ENCODE peak calls at places on chromosomes 7 and 10, in five cellular contexts. T is endothelial cell, Z is cardiac fibroblast, V is transverse colon, F is A549. S is an unnamed sample.

GRCh38 chr10:89213191-89213808 is 6.2 kb upstream of the CH25H start:
- DNase-seq in T (no peak), Z (peak; percentile 70), V (no peak), F (peak; percentile 42), S (no peak)

GRCh38 chr7:7181519-7182155 is 707 bp upstream of the C1GALT1 start:
- DNase-seq in T (peak; percentile 18), Z (no peak), V (peak; percentile 64), F (peak; percentile 63), S (no peak)

GRCh38 chr7:1486571-1486970 is 17.6 kb downstream of the INTS1 start:
- DNase-seq in T (no peak), Z (no peak), V (no peak), F (no peak), S (no peak)

GRCh38 chr10:15879058-15879457 is 18.8 kb upstream of the MINDY3 start:
- DNase-seq in T (no peak), Z (peak; percentile 62), V (no peak), F (peak; percentile 50), S (no peak)

GRCh38 chr10:43176271-43176670 is 38.0 kb downstream of the CSGALNACT2 start:
- DNase-seq in T (no peak), Z (no peak), V (no peak), F (no peak), S (no peak)

GRCh38 chr7:50246551-50246950 is 58.0 kb upstream of the IKZF1 start:
- DNase-seq in T (no peak), Z (no peak), V (no peak), F (no peak), S (no peak)

GRCh38 chr7:134827889-134828288 is 48.5 kb downstream of the CALD1 start:
- DNase-seq in T (no peak), Z (peak; percentile 96), V (no peak), F (no peak), S (no peak)

GRCh38 chr10:77264107-77264506 is 373.5 kb downstream of the KCNMA1 start:
- DNase-seq in T (no peak), Z (no peak), V (no peak), F (no peak), S (no peak)

GRCh38 chr10:46556515-46557318 is at the start of gene GPRIN2:
- DNase-seq in T (no peak), Z (no peak), V (peak; percentile 83), F (peak; percentile 28), S (no peak)

GRCh38 chr7:149362696-149363095 is 98.2 kb downstream of the ZNF777 start:
- DNase-seq in T (no peak), Z (no peak), V (no peak), F (no peak), S (no peak)

GRCh38 chr10:131089861-131090260 is 221.7 kb downstream of the TCERG1L start:
- DNase-seq in T (no peak), Z (no peak), V (no peak), F (no peak), S (no peak)

GRCh38 chr10:131087464-131088215 is 223.9 kb downstream of the TCERG1L start:
- DNase-seq in T (no peak), Z (no peak), V (no peak), F (no peak), S (no peak)

GRCh38 chr10:131089150-131089549 is 222.4 kb downstream of the TCERG1L start:
- DNase-seq in T (no peak), Z (no peak), V (no peak), F (no peak), S (no peak)

GRCh38 chr10:131086511-131086910 is 225.0 kb downstream of the TCERG1L start:
- DNase-seq in T (no peak), Z (no peak), V (no peak), F (no peak), S (no peak)

DNA sequence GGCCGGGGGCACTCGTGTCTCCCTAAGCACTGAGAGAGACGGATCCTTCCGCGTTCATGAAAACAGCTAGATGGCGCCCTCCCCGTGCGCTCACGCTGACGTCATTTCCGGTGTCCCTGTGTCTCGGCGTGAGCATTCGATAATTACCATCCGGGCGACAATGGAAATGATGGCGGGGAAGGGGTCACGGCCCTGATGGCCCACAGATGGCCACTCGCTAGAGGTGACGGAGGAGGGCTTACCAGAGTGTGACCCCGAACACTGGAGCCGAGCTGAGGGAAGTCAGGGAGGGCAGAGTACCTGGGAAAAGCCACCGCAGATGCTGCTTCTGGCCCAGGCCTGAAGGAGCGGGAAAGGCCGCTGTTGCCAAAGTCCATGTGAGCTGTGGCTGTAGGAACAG is 222.9 kb downstream of the TCERG1L start:
- DNase-seq in T (no peak), Z (no peak), V (no peak), F (no peak), S (no peak)
- TF ChIP-seq CTCF in T (no peak), Z (no peak), V (no peak), F (no peak), S (no peak)

DNA sequence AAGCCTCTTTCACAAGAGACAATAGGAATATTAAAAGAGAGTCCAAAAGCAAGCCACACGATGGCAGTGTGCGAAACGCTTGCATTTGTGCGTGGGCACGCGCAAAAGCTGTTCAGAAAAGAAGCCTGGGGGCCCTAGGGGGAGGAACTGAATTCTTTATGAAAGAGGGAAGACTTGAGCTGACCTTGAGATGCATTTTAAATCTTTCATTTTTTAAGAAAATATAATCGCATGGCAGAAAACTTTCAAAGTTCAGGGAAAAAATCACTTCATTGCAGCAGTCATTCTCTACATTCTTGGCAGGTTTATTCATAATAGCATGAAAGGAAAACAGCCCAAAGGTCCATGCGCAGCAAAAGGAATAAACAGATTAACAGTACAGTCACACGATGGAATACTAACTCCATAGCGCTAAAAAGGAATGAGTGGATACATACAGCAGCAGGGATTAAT is 206.5 kb upstream of the PRKCQ start:
- DNase-seq in T (no peak), Z (peak; percentile 46), V (no peak), F (peak; percentile 46), S (peak; percentile 28)
- TF ChIP-seq CTCF in T (no peak), Z (peak; percentile 26), V (no peak), F (peak; percentile 83), S (peak; percentile 61)

GRCh38 chr7:55250313-55250712 is 114.8 kb upstream of the LANCL2 start:
- DNase-seq in T (peak; percentile 68), Z (peak; percentile 31), V (peak; percentile 36), F (peak; percentile 65), S (no peak)
- TF ChIP-seq CTCF in T (peak; percentile 45), Z (peak; percentile 62), V (peak; percentile 58), F (peak; percentile 56), S (peak; percentile 15)

GRCh38 chr7:157556339-157556944 is 219.6 kb downstream of the DNAJB6 start:
- DNase-seq in T (no peak), Z (no peak), V (no peak), F (no peak), S (no peak)
- TF ChIP-seq CTCF in T (no peak), Z (no peak), V (no peak), F (no peak), S (no peak)

DNA sequence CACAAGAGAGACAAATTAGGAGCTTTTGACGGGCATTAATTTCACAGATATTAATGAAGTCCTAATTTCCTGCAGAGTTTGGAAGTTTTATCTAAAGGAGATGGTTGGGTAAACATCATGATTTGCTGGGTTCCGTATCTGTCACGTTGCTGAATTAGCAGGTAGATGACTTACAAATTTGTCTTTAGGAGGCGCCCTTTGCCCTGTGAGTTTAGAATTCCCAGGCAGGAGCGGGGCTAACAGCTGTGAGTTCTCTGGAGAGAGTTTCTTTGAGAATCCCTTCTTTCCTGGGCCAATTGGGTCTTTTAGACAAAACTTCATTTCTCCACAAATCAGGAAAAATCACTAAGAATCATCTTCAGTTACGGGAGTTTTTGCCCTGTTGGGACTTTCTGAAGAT is 63.8 kb downstream of the PRKCQ start:
- DNase-seq in T (no peak), Z (no peak), V (no peak), F (no peak), S (no peak)
- TF ChIP-seq CTCF in T (no peak), Z (no peak), V (no peak), F (no peak), S (no peak)

DNA sequence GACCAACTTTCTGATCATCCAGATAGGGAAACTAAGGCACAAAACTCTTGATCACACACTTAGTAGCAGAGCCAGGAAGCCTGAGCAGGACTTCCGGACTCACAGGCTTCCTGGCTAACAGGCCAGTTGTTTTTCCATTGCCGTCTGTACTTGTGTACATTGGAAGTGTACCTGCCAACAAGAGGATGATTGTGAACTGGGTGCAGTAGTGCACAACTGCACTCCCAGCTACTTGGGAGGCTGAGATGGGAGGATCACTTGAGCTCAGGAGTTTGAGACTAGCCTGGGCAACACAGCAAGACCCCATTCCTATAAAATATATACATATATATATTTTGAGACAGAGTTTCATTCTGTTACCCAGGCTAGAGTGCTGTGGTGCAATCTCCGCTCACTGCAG is 35.2 kb upstream of the OTUD1 start:
- DNase-seq in T (no peak), Z (no peak), V (no peak), F (no peak), S (no peak)
- TF ChIP-seq CTCF in T (no peak), Z (no peak), V (no peak), F (no peak), S (no peak)

GRCh38 chr7:156766666-156767065 is 126.1 kb downstream of the RNF32 start:
- DNase-seq in T (no peak), Z (no peak), V (no peak), F (no peak), S (no peak)

GRCh38 chr7:156765901-156766656 is 125.5 kb downstream of the RNF32 start:
- DNase-seq in T (no peak), Z (no peak), V (no peak), F (no peak), S (no peak)

GRCh38 chr7:156759579-156760202 is 119.1 kb downstream of the RNF32 start:
- DNase-seq in T (no peak), Z (no peak), V (no peak), F (no peak), S (no peak)

GRCh38 chr7:156764766-156765165 is 124.2 kb downstream of the RNF32 start:
- DNase-seq in T (no peak), Z (no peak), V (no peak), F (no peak), S (no peak)

DNA sequence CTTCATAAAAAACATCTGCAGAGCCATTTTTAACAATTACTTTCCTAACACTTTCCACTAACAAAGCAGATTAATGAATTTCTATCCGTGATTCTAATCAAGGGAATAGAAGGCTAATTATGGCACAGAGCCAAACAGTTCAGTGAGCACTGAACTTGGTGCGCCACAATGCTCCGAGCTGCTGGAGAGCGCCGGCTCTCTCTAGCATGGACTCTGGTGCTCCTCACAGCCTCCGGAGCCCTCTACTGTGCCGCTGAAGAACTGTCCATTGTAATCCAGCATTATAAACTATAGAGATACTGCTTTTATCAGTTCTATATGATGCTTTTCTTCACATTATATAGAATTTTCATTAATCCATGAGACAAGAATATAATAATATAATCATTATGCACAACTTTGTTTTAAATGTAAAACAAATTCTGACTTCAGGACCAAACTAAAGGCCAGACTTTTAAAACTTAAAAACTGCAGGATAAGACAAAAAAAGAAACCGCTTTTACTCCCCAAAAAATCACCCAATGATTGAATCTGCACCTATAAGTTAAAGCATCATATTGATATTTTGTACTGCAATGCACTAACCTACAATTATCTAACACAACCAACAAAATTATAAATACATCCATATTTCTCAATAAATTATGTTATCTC is 123.6 kb downstream of the RNF32 start:
- DNase-seq in T (peak; percentile 50), Z (peak; percentile 82), V (peak; percentile 71), F (peak; percentile 69), S (peak; percentile 37)
- TF ChIP-seq CTCF in T (no peak), Z (peak; percentile 87), V (peak; percentile 65), F (peak; percentile 81), S (peak; percentile 82)

DNA sequence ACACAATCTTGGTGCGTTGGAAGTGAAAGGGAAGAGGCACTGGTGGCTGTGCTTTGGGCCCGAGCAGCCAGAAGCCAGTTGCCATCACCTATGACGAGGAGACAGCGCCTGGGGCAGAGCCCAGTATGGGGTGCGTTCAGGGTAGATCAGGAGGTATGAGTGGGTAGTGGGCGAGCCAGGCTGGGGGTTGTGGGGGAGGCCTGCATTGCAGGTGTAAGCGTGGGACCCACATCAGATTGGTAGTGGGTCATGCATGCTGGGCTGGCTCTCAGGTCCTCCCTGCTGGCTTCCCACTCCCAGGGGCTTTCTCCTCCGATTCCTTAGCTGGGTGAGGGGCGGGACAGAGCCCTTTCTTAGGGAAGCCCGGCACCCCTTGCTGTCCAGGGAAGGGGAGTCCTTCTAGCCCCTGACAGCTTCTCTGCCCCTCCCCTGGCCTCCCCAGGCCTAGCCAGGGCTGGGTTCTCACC is 445 bp upstream of the PVRIG start:
- DNase-seq in T (no peak), Z (no peak), V (no peak), F (no peak), S (no peak)
- TF ChIP-seq CTCF in T (no peak), Z (no peak), V (no peak), F (no peak), S (no peak)